ENCODE peak calls at places on chromosomes 5 and 9, in eight cellular contexts. F is activated CD4-positive, alpha-beta memory T cell treated with anti-CD3 and anti-CD28 coated beads, Interleukin-2, amount 10 ng/mL, durations not matched to agents 7 days and 5 days; U is T-helper 1 cell; A is effector CD4-positive, alpha-beta T cell; Y is tibial artery; N is RPMI7951; G is HL-60; P is NCI-H2081. X is an unnamed sample.

GRCh38 chr5:33441241-33441844 is 578 bp downstream of the TARS1 start:
- DNase-seq in G (peak), A (peak), Y (no peak), P (peak), U (peak), F (peak), N (peak), X (no peak)

GRCh38 chr9:92917176-92917800 is 30.0 kb upstream of the FGD3 start:
- DNase-seq in Y (no peak), N (no peak), P (no peak), A (no peak), U (no peak), G (peak), F (no peak), X (no peak)

GRCh38 chr5:39906146-39906545 is 481.4 kb upstream of the DAB2 start:
- DNase-seq in U (no peak), N (peak), A (no peak), F (no peak), Y (no peak), G (no peak), P (no peak), X (peak)

GRCh38 chr5:1474183-1474839 is 29.1 kb upstream of the SLC6A3 start:
- DNase-seq in U (no peak), N (no peak), P (no peak), F (no peak), A (no peak), Y (no peak), G (no peak), X (no peak)

GRCh38 chr9:68817079-68817875 is 112.2 kb downstream of the PIP5K1B start:
- DNase-seq in P (no peak), A (no peak), G (no peak), Y (no peak), F (no peak), U (no peak), N (no peak), X (no peak)

GRCh38 chr9:89592963-89593775 is 11.6 kb upstream of the GADD45G start:
- DNase-seq in U (no peak), Y (no peak), N (peak), G (no peak), F (no peak), P (no peak), A (no peak), X (peak)

GRCh38 chr9:5586391-5586802 is 42.5 kb upstream of the RIC1 start:
- DNase-seq in U (no peak), A (no peak), P (no peak), N (peak), Y (no peak), F (peak), G (no peak), X (peak)

GRCh38 chr9:16453390-16453789 is 417.1 kb downstream of the BNC2 start:
- DNase-seq in G (no peak), A (no peak), P (no peak), F (no peak), U (no peak), N (no peak), Y (no peak), X (no peak)

GRCh38 chr9:136531904-136532798 is 13.7 kb downstream of the NOTCH1 start:
- DNase-seq in F (no peak), A (no peak), U (no peak), Y (no peak), G (no peak), P (no peak), N (no peak), X (no peak)

GRCh38 chr5:55410840-55411239 is 103.1 kb downstream of the MTREX start:
- DNase-seq in A (no peak), F (no peak), N (no peak), P (no peak), Y (no peak), U (no peak), G (peak), X (no peak)

GRCh38 chr5:21680661-21681060 is 1172.5 kb downstream of the CDH12 start:
- DNase-seq in N (no peak), Y (no peak), A (no peak), U (no peak), F (no peak), P (no peak), G (no peak), X (no peak)

GRCh38 chr5:125042243-125042887 is 295.9 kb upstream of the ZNF608 start:
- DNase-seq in P (no peak), F (no peak), N (peak), G (no peak), Y (no peak), A (no peak), U (no peak), X (no peak)

GRCh38 chr5:113329981-113330380 is 104.8 kb downstream of the TSSK1B start:
- DNase-seq in N (no peak), P (no peak), U (no peak), Y (no peak), G (no peak), F (no peak), A (no peak), X (no peak)

GRCh38 chr5:3600106-3600997 is 4.7 kb downstream of the IRX1 start:
- DNase-seq in G (no peak), N (no peak), A (no peak), F (no peak), U (no peak), Y (no peak), P (no peak), X (no peak)

GRCh38 chr9:93644397-93645088 is 68.2 kb downstream of the PHF2 start:
- DNase-seq in A (no peak), P (no peak), F (peak), G (no peak), Y (peak), N (no peak), U (no peak), X (no peak)

X was measured in AG08396.